ENCODE peak calls at places on chromosomes 5 and 9, in five cellular contexts. H, C, V, G and D are unnamed samples.

GRCh38 chr5:10409504-10409903 is 32.2 kb upstream of the ROPN1L start:
- DNase-seq in H (no peak), C (no peak), V (no peak), G (no peak), D (no peak)

GRCh38 chr9:129462360-129462759 is 158.5 kb downstream of the C9orf50 start:
- DNase-seq in H (no peak), C (no peak), V (no peak), G (no peak), D (no peak)

GRCh38 chr5:169160405-169160901 is 140.5 kb downstream of the SLIT3 start:
- DNase-seq in H (peak), C (no peak), V (no peak), G (no peak), D (no peak)

GRCh38 chr5:13511442-13511841 is 433.0 kb downstream of the DNAH5 start:
- DNase-seq in H (no peak), C (no peak), V (no peak), G (no peak), D (no peak)

GRCh38 chr9:34744295-34745221 is 34.6 kb upstream of the CCL21 start:
- DNase-seq in H (peak), C (no peak), V (peak), G (no peak), D (peak)

GRCh38 chr5:128144491-128144890 is 60.9 kb downstream of the SLC12A2 start:
- DNase-seq in H (peak), C (no peak), V (no peak), G (no peak), D (peak)

GRCh38 chr5:28807230-28807629 is 1768.8 kb upstream of the CDH9 start:
- DNase-seq in H (peak), C (no peak), V (no peak), G (no peak), D (peak)

GRCh38 chr9:87827341-87827740 is 55.3 kb upstream of the SPATA31E1 start:
- DNase-seq in H (peak), C (no peak), V (no peak), G (no peak), D (no peak)

GRCh38 chr5:98296426-98296825 is 477.0 kb upstream of the RGMB start:
- DNase-seq in H (peak), C (no peak), V (no peak), G (no peak), D (peak)

GRCh38 chr5:135025730-135026644 is 8.0 kb downstream of the PITX1 start:
- DNase-seq in H (no peak), C (no peak), V (no peak), G (no peak), D (no peak)

GRCh38 chr9:36728651-36729520 is 156.2 kb downstream of the MELK start:
- DNase-seq in H (peak), C (peak), V (peak), G (peak), D (peak)

GRCh38 chr5:112914584-112914983 is 7.4 kb downstream of the REEP5 start:
- DNase-seq in H (peak), C (peak), V (no peak), G (no peak), D (peak)

GRCh38 chr9:90969021-90969675 is 167.5 kb downstream of the SYK start:
- DNase-seq in H (no peak), C (no peak), V (no peak), G (no peak), D (no peak)

GRCh38 chr5:90645024-90645610 is 86.5 kb downstream of the ADGRV1 start:
- DNase-seq in H (peak), C (peak), V (peak), G (no peak), D (peak)

GRCh38 chr9:108885643-108886348 is 23.7 kb downstream of the ACTL7A start:
- DNase-seq in H (peak), C (peak), V (peak), G (no peak), D (peak)